ENCODE peak calls at places on chromosomes 4 and X, in four cellular contexts. U is SK-N-SH, D is HCT116, J is hepatocyte. M is an unnamed sample. For H3K27me3, the result is how much of the 10 kb centered on the place peaks cover.

GRCh38 chr4:69957209-69957608 is 8.3 kb downstream of the CSN2 start:
- DNase-seq in U (no peak), D (no peak), J (no peak), M (no peak)

GRCh38 chr4:2462218-2462991 is 6.5 kb upstream of the RNF4 start:
- DNase-seq in U (peak), D (peak), J (peak), M (peak)

GRCh38 chr4:56737666-56738065 is 56.6 kb upstream of the HOPX start:
- DNase-seq in U (no peak), D (no peak), J (no peak), M (no peak)

GRCh38 chr4:173317003-173317402 is 17.2 kb downstream of the HMGB2 start:
- DNase-seq in U (peak), D (no peak), J (no peak), M (peak)

GRCh38 chr4:138414202-138414601 is 172.1 kb upstream of the SLC7A11 start:
- DNase-seq in U (no peak), D (no peak), J (no peak), M (no peak)

GRCh38 chr4:116926631-116927295 is 158.6 kb downstream of the TRAM1L1 start:
- DNase-seq in U (no peak), D (no peak), J (peak), M (no peak)

GRCh38 chr4:167196386-167196785 is 37.9 kb downstream of the SPOCK3 start:
- DNase-seq in U (no peak), D (no peak), J (no peak), M (no peak)

GRCh38 chr4:25098964-25099843 is 61.0 kb downstream of the SEPSECS start:
- DNase-seq in U (peak), D (no peak), J (peak), M (peak)

GRCh38 chr4:46886711-46887110 is 22.3 kb downstream of the COX7B2 start:
- DNase-seq in U (no peak), D (no peak), J (peak), M (peak)

GRCh38 chr4:15665738-15666365 is 10.7 kb upstream of the FBXL5 start:
- DNase-seq in U (no peak), D (peak), J (peak), M (peak)

GRCh38 chr4:92091335-92091734 is 212.4 kb upstream of the GRID2 start:
- DNase-seq in U (no peak), D (no peak), J (no peak), M (peak)

GRCh38 chrX:14864626-14865025 is 8.2 kb downstream of the FANCB start:
- DNase-seq in U (no peak), D (no peak), J (no peak), M (peak)

GRCh38 chrX:31590581-31591113 is 518.8 kb upstream of the FTHL17 start:
- DNase-seq in U (no peak), D (no peak), J (no peak), M (peak)

GRCh38 chrX:40105016-40105790 is 7.4 kb upstream of the BCOR start:
- DNase-seq in U (peak), D (no peak), J (peak), M (peak)

GRCh38 chr4:6175426-6175825 is 24.9 kb downstream of the JAKMIP1 start:
- DNase-seq in U (no peak), D (no peak), J (no peak), M (no peak)

GRCh38 chr4:177393236-177393635 is 49.0 kb downstream of the AGA start:
- DNase-seq in U (no peak), D (no peak), J (no peak), M (no peak)

GRCh38 chr4:88743696-88744095 is 46.1 kb upstream of the NAP1L5 start:
- DNase-seq in U (no peak), D (no peak), J (no peak), M (peak)

GRCh38 chr4:183229397-183229796 is 90.7 kb downstream of the CLDN22 start:
- DNase-seq in U (no peak), D (no peak), J (no peak), M (peak)

GRCh38 chr4:80215449-80216052 is 18.2 kb downstream of the PRDM8 start:
- DNase-seq in U (no peak), D (no peak), J (peak), M (peak)

GRCh38 chr4:157739237-157739636 is 433.6 kb downstream of the GASK1B start:
- DNase-seq in U (no peak), D (no peak), J (no peak), M (peak)

GRCh38 chr4:130705023-130705422 is 1609.1 kb downstream of the C4orf33 start:
- DNase-seq in U (peak), D (no peak), J (no peak), M (no peak)

GRCh38 chrX:135977611-135978010 is 3.8 kb upstream of the MMGT1 start:
- DNase-seq in U (no peak), D (no peak), J (no peak), M (peak)

GRCh38 chrX:69504626-69505612 is 793 bp downstream of the NALF2 start:
- DNase-seq in U (peak), D (no peak), J (peak), M (peak)

GRCh38 chrX:110964761-110965160 is 131.2 kb upstream of the PAK3 start:
- DNase-seq in U (no peak), D (no peak), J (no peak), M (no peak)

GRCh38 chrX:105744291-105744690 is 78.0 kb upstream of the NRK start:
- DNase-seq in U (no peak), D (no peak), J (no peak), M (no peak)

GRCh38 chrX:105190252-105190853 is 30.1 kb downstream of the TEX13A start:
- DNase-seq in U (peak), D (no peak), J (peak), M (peak)

GRCh38 chr4:32607978-32608377 is 1887.8 kb downstream of the PCDH7 start:
- DNase-seq in U (no peak), D (peak), J (no peak), M (no peak)

GRCh38 chr4:2943364-2944090 is 19.7 kb downstream of the NOP14 start:
- DNase-seq in U (no peak), D (no peak), J (no peak), M (no peak)

GRCh38 chrX:139187738-139188137 is 342.8 kb upstream of the F9 start:
- DNase-seq in U (no peak), D (no peak), J (no peak), M (no peak)

GRCh38 chr4:73499996-73500765 is 18.6 kb downstream of the AFM start:
- DNase-seq in U (no peak), D (no peak), J (peak), M (peak)

GRCh38 chr4:63049726-63050125 is 1359.5 kb downstream of the TECRL start:
- DNase-seq in U (no peak), D (no peak), J (no peak), M (no peak)

GRCh38 chrX:5086388-5086787 is 1142.3 kb downstream of the NLGN4X start:
- DNase-seq in U (no peak), D (no peak), J (no peak), M (no peak)

GRCh38 chr4:148116264-148116663 is 325.9 kb downstream of the NR3C2 start:
- DNase-seq in U (no peak), D (no peak), J (peak), M (peak)

GRCh38 chr4:17781072-17781830 is at the start of gene FAM184B:
- DNase-seq in U (peak), D (no peak), J (peak), M (peak)
- H3K27me3 ChIP-seq in U (under half), D (under half), J (half or more), M (under half)

GRCh38 chr4:858831-859451 is 33.0 kb upstream of the CPLX1 start:
- DNase-seq in U (peak), D (no peak), J (no peak), M (no peak)
- TF ChIP-seq EZH2phosphoT487 in U (no peak), D (no peak), J (no peak), M (no peak)

GRCh38 chr4:155413451-155413850 is 36.7 kb upstream of the MAP9 start:
- DNase-seq in U (no peak), D (no peak), J (no peak), M (no peak)
- H3K27me3 ChIP-seq in U (under half), D (under half), J (under half), M (under half)

DNA sequence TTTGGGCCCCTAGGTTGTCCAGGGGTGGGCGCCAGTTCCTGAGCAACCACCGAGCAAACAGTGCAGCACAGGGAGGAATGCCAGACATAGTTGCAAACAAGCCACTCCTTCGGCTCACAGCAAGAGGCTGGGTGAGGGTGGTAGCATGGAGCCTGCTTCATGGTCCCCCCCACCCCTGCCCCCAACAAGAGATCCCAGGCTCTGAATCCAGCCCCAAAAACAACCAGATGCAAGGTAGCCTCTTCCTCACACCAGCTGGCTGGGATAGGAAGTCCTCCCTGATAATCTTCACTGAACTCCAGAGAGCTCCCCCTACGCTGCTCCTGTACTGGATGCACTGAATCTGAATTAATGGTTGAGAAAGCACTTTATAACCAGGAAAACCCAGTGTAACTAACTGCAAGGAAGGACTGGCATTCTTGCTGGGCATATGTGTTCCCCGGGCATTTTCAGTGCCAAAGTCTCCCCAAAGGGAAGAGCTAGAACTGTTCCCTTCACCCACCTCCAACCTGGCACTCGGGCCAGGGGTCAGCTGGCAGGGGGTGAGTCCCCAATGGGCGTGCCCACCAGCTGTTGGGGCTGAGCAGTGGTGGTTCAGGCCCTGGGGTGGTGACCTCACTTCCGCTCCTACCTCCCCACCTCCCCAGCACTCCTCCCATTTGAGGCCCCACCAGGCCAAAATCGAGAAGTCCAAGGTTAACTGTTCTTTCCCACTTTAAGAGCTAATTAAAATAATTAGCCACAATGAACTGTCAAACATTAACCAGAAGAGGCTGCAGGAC is 1.5 kb downstream of the ELF4 start:
- DNase-seq in U (peak), D (no peak), J (peak), M (peak)
- TF ChIP-seq EZH2phosphoT487 in U (no peak), D (no peak), J (no peak), M (no peak)

GRCh38 chrX:96383428-96383827 is 301.2 kb upstream of the DIAPH2 start:
- DNase-seq in U (no peak), D (no peak), J (no peak), M (no peak)

GRCh38 chrX:96386981-96387380 is 297.7 kb upstream of the DIAPH2 start:
- DNase-seq in U (no peak), D (no peak), J (no peak), M (no peak)

GRCh38 chrX:96389314-96390048 is 295.2 kb upstream of the DIAPH2 start:
- DNase-seq in U (no peak), D (no peak), J (no peak), M (no peak)

GRCh38 chrX:96386325-96386724 is 298.3 kb upstream of the DIAPH2 start:
- DNase-seq in U (no peak), D (no peak), J (no peak), M (no peak)

DNA sequence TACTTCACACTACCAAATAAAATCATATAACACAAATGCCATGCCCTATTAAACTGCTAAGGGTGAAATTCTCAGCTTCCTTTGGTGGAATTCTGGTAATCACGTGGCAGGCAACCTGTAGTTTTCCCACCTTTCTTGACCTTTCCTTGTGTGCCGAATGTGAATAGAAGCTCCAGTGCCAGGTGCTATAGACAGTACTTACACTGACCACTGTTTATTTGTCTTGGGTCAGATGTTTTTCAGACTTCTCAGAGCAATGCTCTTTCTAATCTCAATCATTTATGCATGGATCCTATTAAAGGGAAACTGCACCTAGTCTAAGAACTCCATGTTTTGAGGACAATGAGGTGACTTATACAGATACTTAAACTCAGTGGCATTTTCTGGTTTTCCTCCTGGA is 296.8 kb upstream of the DIAPH2 start:
- DNase-seq in U (no peak), D (no peak), J (no peak), M (no peak)
- H3K27me3 ChIP-seq in U (under half), D (under half), J (under half), M (under half)

GRCh38 chr4:168654206-168655174 is 157.6 kb downstream of the PALLD start:
- DNase-seq in U (no peak), D (no peak), J (no peak), M (no peak)

GRCh38 chr4:168652818-168653217 is 156.0 kb downstream of the PALLD start:
- DNase-seq in U (no peak), D (no peak), J (no peak), M (no peak)

GRCh38 chr4:168651374-168651773 is 154.5 kb downstream of the PALLD start:
- DNase-seq in U (no peak), D (no peak), J (no peak), M (no peak)

GRCh38 chr4:168648929-168649328 is 152.1 kb downstream of the PALLD start:
- DNase-seq in U (no peak), D (no peak), J (no peak), M (peak)

GRCh38 chr4:168651864-168652263 is 155.0 kb downstream of the PALLD start:
- DNase-seq in U (no peak), D (no peak), J (no peak), M (no peak)
- TF ChIP-seq EZH2phosphoT487 in U (no peak), D (no peak), J (no peak), M (no peak)

GRCh38 chrX:118974088-118974907 is at the start of gene LONRF3:
- DNase-seq in U (peak), D (no peak), J (peak), M (peak)

GRCh38 chrX:118974908-118975671 is 672 bp downstream of the LONRF3 start:
- DNase-seq in U (peak), D (no peak), J (peak), M (peak)

GRCh38 chrX:118977424-118977823 is 3.0 kb downstream of the LONRF3 start:
- DNase-seq in U (no peak), D (no peak), J (no peak), M (no peak)

GRCh38 chrX:118976599-118977340 is 2.4 kb downstream of the LONRF3 start:
- DNase-seq in U (peak), D (no peak), J (peak), M (peak)

GRCh38 chrX:118975831-118976598 is 1.6 kb downstream of the LONRF3 start:
- DNase-seq in U (peak), D (no peak), J (peak), M (peak)
- H3K27me3 ChIP-seq in U (half or more), D (under half), J (under half), M (under half)

DNA sequence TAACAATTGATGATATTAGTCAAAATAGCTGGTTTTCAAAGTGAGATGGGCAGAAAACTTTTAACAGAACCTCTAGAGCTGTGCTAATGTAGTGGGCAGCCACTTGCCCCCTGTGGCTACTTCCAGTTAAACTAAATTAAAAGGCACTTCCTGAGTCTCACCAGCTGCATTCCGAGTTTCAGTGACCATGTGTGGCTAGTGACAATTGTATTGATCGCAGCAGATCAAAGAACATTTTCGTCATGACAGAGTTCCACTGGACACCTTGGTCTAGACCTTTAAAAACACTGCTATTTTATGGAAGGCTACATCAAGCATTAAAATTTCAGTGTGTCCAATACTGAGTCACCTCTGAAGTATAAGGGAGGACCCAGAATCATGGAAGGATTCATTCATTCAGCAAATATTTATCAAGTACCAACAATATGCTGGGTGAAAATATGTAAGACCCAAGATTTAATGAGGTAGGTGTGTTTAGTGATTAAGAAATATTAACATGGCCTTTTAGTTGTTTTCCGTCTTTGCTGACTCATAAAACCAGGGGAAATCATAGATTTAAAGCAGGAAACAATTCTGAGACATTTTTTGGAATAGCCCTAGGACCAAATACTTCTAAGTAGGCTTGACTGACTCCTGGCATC is 5.1 kb upstream of the FAT1 start:
- DNase-seq in U (no peak), D (peak), J (no peak), M (peak)
- TF ChIP-seq EZH2phosphoT487 in U (no peak), D (no peak), J (no peak), M (no peak)

GRCh38 chrX:134636859-134637258 is 21.4 kb downstream of the PLAC1 start:
- DNase-seq in U (no peak), D (no peak), J (no peak), M (peak)
- H3K27me3 ChIP-seq in U (under half), D (under half), J (under half), M (under half)